ENCODE peak calls at places on chromosome 21, in five cellular contexts. One of them, this sample, is unnamed.

GRCh38 chr21:45607922-45608295 is 35.6 kb upstream of the PCBP3 start:
- DNase-seq in activated CD4-positive, alpha-beta T cell treated with anti-CD3 and anti-CD28 coated beads, Interleukin-2, amount 50 U/mL, for 1 hour: no peak
- DNase-seq in stimulated activated CD4-positive, alpha-beta T cell treated with anti-CD3 and anti-CD28 coated beads, TNF-alpha, amount 100 ng/mL, for 1 hour: no peak
- DNase-seq in AG09319: no peak
- DNase-seq in left ventricle myocardium inferior: no peak
- DNase-seq in this sample: no peak

GRCh38 chr21:39576518-39577128 is 36.1 kb upstream of the B3GALT5 start:
- DNase-seq in AG09319: no peak
- DNase-seq in stimulated activated CD4-positive, alpha-beta T cell treated with anti-CD3 and anti-CD28 coated beads, TNF-alpha, amount 100 ng/mL, for 1 hour: no peak
- DNase-seq in left ventricle myocardium inferior: no peak
- DNase-seq in activated CD4-positive, alpha-beta T cell treated with anti-CD3 and anti-CD28 coated beads, Interleukin-2, amount 50 U/mL, for 1 hour: no peak
- DNase-seq in this sample: no peak

GRCh38 chr21:42865361-42866160 is 13.8 kb downstream of the WDR4 start:
- DNase-seq in AG09319: no peak
- DNase-seq in activated CD4-positive, alpha-beta T cell treated with anti-CD3 and anti-CD28 coated beads, Interleukin-2, amount 50 U/mL, for 1 hour: no peak
- DNase-seq in left ventricle myocardium inferior: peak
- DNase-seq in stimulated activated CD4-positive, alpha-beta T cell treated with anti-CD3 and anti-CD28 coated beads, TNF-alpha, amount 100 ng/mL, for 1 hour: no peak
- DNase-seq in this sample: no peak

GRCh38 chr21:45138199-45139002 is 64.0 kb downstream of the ADARB1 start:
- DNase-seq in left ventricle myocardium inferior: peak
- DNase-seq in activated CD4-positive, alpha-beta T cell treated with anti-CD3 and anti-CD28 coated beads, Interleukin-2, amount 50 U/mL, for 1 hour: peak
- DNase-seq in AG09319: no peak
- DNase-seq in stimulated activated CD4-positive, alpha-beta T cell treated with anti-CD3 and anti-CD28 coated beads, TNF-alpha, amount 100 ng/mL, for 1 hour: peak
- DNase-seq in this sample: peak

GRCh38 chr21:25577765-25578069 is 29.6 kb downstream of the MRPL39 start:
- DNase-seq in AG09319: no peak
- DNase-seq in activated CD4-positive, alpha-beta T cell treated with anti-CD3 and anti-CD28 coated beads, Interleukin-2, amount 50 U/mL, for 1 hour: no peak
- DNase-seq in stimulated activated CD4-positive, alpha-beta T cell treated with anti-CD3 and anti-CD28 coated beads, TNF-alpha, amount 100 ng/mL, for 1 hour: no peak
- DNase-seq in left ventricle myocardium inferior: no peak
- DNase-seq in this sample: no peak

GRCh38 chr21:42425603-42425985 is 21.9 kb downstream of the UBASH3A start:
- DNase-seq in AG09319: no peak
- DNase-seq in stimulated activated CD4-positive, alpha-beta T cell treated with anti-CD3 and anti-CD28 coated beads, TNF-alpha, amount 100 ng/mL, for 1 hour: no peak
- DNase-seq in activated CD4-positive, alpha-beta T cell treated with anti-CD3 and anti-CD28 coated beads, Interleukin-2, amount 50 U/mL, for 1 hour: no peak
- DNase-seq in left ventricle myocardium inferior: no peak
- DNase-seq in this sample: no peak

GRCh38 chr21:45357436-45358260 is 47.3 kb upstream of the COL18A1 start:
- DNase-seq in left ventricle myocardium inferior: peak
- DNase-seq in stimulated activated CD4-positive, alpha-beta T cell treated with anti-CD3 and anti-CD28 coated beads, TNF-alpha, amount 100 ng/mL, for 1 hour: no peak
- DNase-seq in AG09319: no peak
- DNase-seq in activated CD4-positive, alpha-beta T cell treated with anti-CD3 and anti-CD28 coated beads, Interleukin-2, amount 50 U/mL, for 1 hour: no peak
- DNase-seq in this sample: no peak

GRCh38 chr21:44883250-44883649 is 9.8 kb upstream of the PTTG1IP start:
- DNase-seq in left ventricle myocardium inferior: no peak
- DNase-seq in AG09319: no peak
- DNase-seq in stimulated activated CD4-positive, alpha-beta T cell treated with anti-CD3 and anti-CD28 coated beads, TNF-alpha, amount 100 ng/mL, for 1 hour: no peak
- DNase-seq in activated CD4-positive, alpha-beta T cell treated with anti-CD3 and anti-CD28 coated beads, Interleukin-2, amount 50 U/mL, for 1 hour: no peak
- DNase-seq in this sample: no peak

GRCh38 chr21:34197561-34197960 is 124.2 kb downstream of the MRPS6 start:
- DNase-seq in AG09319: no peak
- DNase-seq in left ventricle myocardium inferior: no peak
- DNase-seq in activated CD4-positive, alpha-beta T cell treated with anti-CD3 and anti-CD28 coated beads, Interleukin-2, amount 50 U/mL, for 1 hour: no peak
- DNase-seq in stimulated activated CD4-positive, alpha-beta T cell treated with anti-CD3 and anti-CD28 coated beads, TNF-alpha, amount 100 ng/mL, for 1 hour: no peak
- DNase-seq in this sample: no peak

GRCh38 chr21:41985662-41986416 is 24.3 kb downstream of the ZBTB21 start:
- DNase-seq in left ventricle myocardium inferior: no peak
- DNase-seq in activated CD4-positive, alpha-beta T cell treated with anti-CD3 and anti-CD28 coated beads, Interleukin-2, amount 50 U/mL, for 1 hour: no peak
- DNase-seq in AG09319: no peak
- DNase-seq in stimulated activated CD4-positive, alpha-beta T cell treated with anti-CD3 and anti-CD28 coated beads, TNF-alpha, amount 100 ng/mL, for 1 hour: no peak
- DNase-seq in this sample: no peak

GRCh38 chr21:45939521-45940045 is 42.0 kb upstream of the COL6A1 start:
- DNase-seq in activated CD4-positive, alpha-beta T cell treated with anti-CD3 and anti-CD28 coated beads, Interleukin-2, amount 50 U/mL, for 1 hour: no peak
- DNase-seq in left ventricle myocardium inferior: no peak
- DNase-seq in stimulated activated CD4-positive, alpha-beta T cell treated with anti-CD3 and anti-CD28 coated beads, TNF-alpha, amount 100 ng/mL, for 1 hour: no peak
- DNase-seq in AG09319: no peak
- DNase-seq in this sample: no peak

GRCh38 chr21:41726970-41727783 is 39.7 kb downstream of the RIPK4 start:
- DNase-seq in left ventricle myocardium inferior: peak
- DNase-seq in stimulated activated CD4-positive, alpha-beta T cell treated with anti-CD3 and anti-CD28 coated beads, TNF-alpha, amount 100 ng/mL, for 1 hour: no peak
- DNase-seq in AG09319: peak
- DNase-seq in activated CD4-positive, alpha-beta T cell treated with anti-CD3 and anti-CD28 coated beads, Interleukin-2, amount 50 U/mL, for 1 hour: no peak
- DNase-seq in this sample: no peak

This sample was measured in effector memory CD8-positive, alpha-beta T cell.